ENCODE peak calls at places on chromosome 7, in four cellular contexts. X is endodermal cell, P is heart left ventricle, U is ovary. I is an unnamed sample. For H3K9me3, the result is how much of the 10 kb centered on the place peaks cover.

GRCh38 chr7:43396193-43396747 is 186.6 kb upstream of the STK17A start:
- DNase-seq in X (no peak), P (no peak), U (no peak), I (no peak)

GRCh38 chr7:47338031-47338430 is 243.9 kb downstream of the TNS3 start:
- DNase-seq in P (no peak), U (no peak), X (no peak), I (no peak)

GRCh38 chr7:138338361-138338760 is 121.7 kb upstream of the TRIM24 start:
- DNase-seq in X (no peak), P (peak), U (peak), I (no peak)

GRCh38 chr7:48680996-48681395 is 243.4 kb upstream of the CDC14C start:
- DNase-seq in U (no peak), X (no peak), P (no peak), I (no peak)

GRCh38 chr7:28732037-28732869 is 225.9 kb downstream of the TRIL start:
- DNase-seq in P (no peak), X (no peak), U (no peak), I (peak)

GRCh38 chr7:113875224-113875623 is 43.6 kb downstream of the PPP1R3A start:
- DNase-seq in X (no peak), U (no peak), P (no peak), I (no peak)

GRCh38 chr7:40097728-40098127 is 36.7 kb downstream of the MPLKIP start:
- DNase-seq in U (no peak), P (no peak), X (no peak), I (no peak)

GRCh38 chr7:150941983-150942590 is 36.0 kb downstream of the KCNH2 start:
- DNase-seq in P (peak), X (peak), U (no peak), I (no peak)

GRCh38 chr7:12708314-12708713 is 20.9 kb downstream of the ARL4A start:
- DNase-seq in U (no peak), X (no peak), P (no peak), I (no peak)

GRCh38 chr7:42237162-42237821 is at the start of gene GLI3:
- DNase-seq in X (peak), U (peak), P (peak), I (peak)

GRCh38 chr7:7889791-7890568 is 78.6 kb upstream of the GLCCI1 start:
- DNase-seq in X (peak), P (no peak), U (no peak), I (no peak)

GRCh38 chr7:124084024-124084423 is 51.2 kb upstream of the TMEM229A start:
- DNase-seq in U (no peak), P (no peak), X (no peak), I (no peak)

GRCh38 chr7:4449263-4449662 is 232.8 kb upstream of the FOXK1 start:
- DNase-seq in X (no peak), P (no peak), U (no peak), I (no peak)

GRCh38 chr7:4445777-4446176 is 236.3 kb upstream of the FOXK1 start:
- DNase-seq in U (no peak), P (no peak), X (no peak), I (no peak)

DNA sequence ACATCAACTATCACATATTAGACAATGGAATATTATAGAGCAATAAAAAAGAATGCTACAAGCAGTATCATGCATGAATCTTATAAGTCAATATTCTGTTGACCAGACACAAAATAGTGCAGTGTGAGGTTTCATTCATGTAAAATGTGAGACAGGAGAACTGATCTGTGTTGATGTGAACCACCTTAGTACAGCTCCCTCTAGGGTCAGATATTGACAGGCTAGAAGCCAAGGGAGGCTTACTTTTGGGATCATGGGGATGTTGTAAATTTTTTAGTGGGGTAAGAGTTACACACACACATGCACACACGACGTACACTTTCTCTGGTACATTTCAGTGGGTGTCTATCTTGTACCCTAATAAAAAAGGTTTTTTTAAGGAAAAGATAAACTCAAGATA is 231.6 kb upstream of the FOXK1 start:
- DNase-seq in P (no peak), U (no peak), X (no peak), I (no peak)
- H3K9me3 ChIP-seq in P (under half), U (under half), X (under half), I (under half)

GRCh38 chr7:18978108-18978495 is 139.3 kb downstream of the TWIST1 start:
- DNase-seq in U (no peak), X (no peak), P (no peak), I (no peak)

GRCh38 chr7:18975689-18976280 is 141.7 kb downstream of the TWIST1 start:
- DNase-seq in X (no peak), U (no peak), P (no peak), I (no peak)

GRCh38 chr7:18974803-18975202 is 142.6 kb downstream of the TWIST1 start:
- DNase-seq in X (no peak), U (no peak), P (no peak), I (no peak)

GRCh38 chr7:18975276-18975675 is 142.2 kb downstream of the TWIST1 start:
- DNase-seq in X (no peak), U (no peak), P (no peak), I (no peak)

GRCh38 chr7:18976715-18977466 is 140.5 kb downstream of the TWIST1 start:
- DNase-seq in X (no peak), P (no peak), U (no peak), I (no peak)
- H3K9me3 ChIP-seq in X (under half), P (under half), U (under half), I (under half)

DNA sequence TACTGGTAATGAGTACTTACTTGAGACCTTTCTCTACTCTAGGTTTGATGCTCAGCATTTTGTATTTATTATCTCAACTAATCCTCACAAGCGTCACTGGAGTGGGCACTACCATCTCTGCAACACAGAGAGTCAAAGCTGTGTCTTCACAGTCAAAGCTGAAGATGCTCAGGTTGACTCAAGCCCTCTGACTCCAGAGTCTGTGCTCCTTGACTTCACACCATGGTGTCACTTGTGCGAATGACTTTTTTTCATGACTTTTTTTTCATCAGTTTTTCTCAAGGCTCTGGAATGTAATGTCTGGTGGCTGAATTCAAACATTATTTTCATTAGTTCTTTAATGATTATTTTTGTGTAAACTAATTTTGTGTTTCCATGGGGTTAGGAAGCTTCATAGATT is 30.4 kb upstream of the TARP start:
- DNase-seq in U (no peak), X (no peak), P (no peak), I (no peak)
- H3K9me3 ChIP-seq in U (under half), X (under half), P (under half), I (under half)

GRCh38 chr7:57651006-57651405 is 201.0 kb downstream of the ZNF716 start:
- DNase-seq in X (no peak), P (no peak), U (no peak), I (no peak)

GRCh38 chr7:57653262-57653830 is 203.4 kb downstream of the ZNF716 start:
- DNase-seq in U (no peak), P (no peak), X (no peak), I (no peak)
- H3K9me3 ChIP-seq in U (under half), P (under half), X (under half), I (under half)

DNA sequence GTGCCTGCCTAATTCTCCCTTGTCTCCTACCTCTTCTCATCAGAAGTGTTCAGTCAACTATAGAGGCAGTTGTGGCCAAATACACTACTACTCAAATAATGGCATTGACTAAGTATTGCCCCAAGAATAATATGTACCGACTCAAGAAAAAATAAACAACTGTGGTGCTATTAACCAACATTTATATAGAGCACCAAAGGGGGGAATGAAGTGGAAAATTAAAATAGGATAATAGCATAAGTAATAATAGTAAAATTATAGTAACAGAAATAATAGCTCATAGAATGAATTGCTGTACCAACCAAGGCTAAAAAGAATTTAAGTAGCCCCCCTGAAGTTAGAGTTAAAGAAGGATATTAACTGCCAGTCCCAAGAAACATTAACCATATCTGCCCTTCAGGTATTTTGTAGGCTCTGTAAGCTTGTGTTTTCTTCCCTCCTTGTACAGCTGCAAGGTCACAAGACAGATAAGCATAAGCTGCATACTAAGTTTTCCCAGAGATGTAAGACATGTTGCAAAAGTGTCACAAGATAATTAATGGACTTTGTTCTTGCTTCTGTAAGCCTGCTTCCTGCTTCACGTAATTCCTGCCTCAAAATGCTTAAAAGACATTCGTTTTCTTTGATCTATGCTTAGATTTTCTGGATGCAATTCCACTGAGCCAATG is 10.9 kb upstream of the CYREN start:
- DNase-seq in P (no peak), U (no peak), X (no peak), I (no peak)
- H3K9me3 ChIP-seq in P (under half), U (under half), X (under half), I (under half)

GRCh38 chr7:36181668-36182067 is 28.6 kb downstream of the EEPD1 start:
- DNase-seq in X (no peak), P (no peak), U (no peak), I (no peak)
- H3K9me3 ChIP-seq in X (under half), P (under half), U (under half), I (under half)

GRCh38 chr7:445020-445419 is 74.6 kb downstream of the PDGFA start:
- DNase-seq in U (no peak), X (no peak), P (no peak), I (no peak)

GRCh38 chr7:446289-446935 is 73.2 kb downstream of the PDGFA start:
- DNase-seq in X (no peak), P (no peak), U (no peak), I (no peak)

GRCh38 chr7:447523-447922 is 72.1 kb downstream of the PDGFA start:
- DNase-seq in P (no peak), X (no peak), U (no peak), I (no peak)

GRCh38 chr7:444606-445005 is 75.0 kb downstream of the PDGFA start:
- DNase-seq in U (no peak), X (no peak), P (no peak), I (no peak)

DNA sequence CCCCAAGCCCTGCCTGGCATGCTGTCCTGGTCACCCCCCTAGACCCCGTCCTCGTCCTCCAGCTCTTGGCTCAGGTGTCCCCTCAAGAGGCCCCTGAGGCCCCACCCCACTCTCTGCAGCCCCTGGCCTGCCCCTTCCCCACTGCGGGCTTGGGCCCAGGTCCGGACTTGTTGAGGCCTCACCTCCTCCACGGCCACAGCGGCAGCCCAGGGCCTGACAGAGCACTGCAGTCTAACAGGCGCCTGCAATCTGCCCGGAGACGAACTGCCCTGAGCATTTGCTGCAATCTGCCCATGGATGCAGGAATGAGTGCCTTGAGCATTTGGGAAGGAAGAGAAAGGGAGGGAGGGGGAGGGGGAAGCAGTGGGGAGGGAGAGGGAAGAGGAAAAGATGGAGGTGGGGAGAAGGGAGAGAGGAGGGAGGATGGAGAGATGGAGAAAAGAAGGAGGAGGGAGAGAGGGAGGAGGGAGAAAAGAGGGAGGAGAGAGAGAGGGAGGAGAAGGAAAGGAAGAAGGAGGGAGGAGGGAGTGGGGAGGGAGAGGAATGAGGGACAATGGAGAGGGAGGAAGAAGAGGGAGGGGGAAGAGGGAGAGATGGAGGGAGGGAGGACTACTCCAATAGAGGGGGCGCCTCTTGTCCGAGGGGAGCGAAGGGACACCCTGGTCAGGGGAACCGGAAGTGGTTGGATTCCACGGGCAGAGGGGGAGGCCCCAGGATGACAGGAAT is 73.9 kb downstream of the PDGFA start:
- DNase-seq in P (no peak), X (no peak), U (no peak), I (no peak)
- H3K9me3 ChIP-seq in P (under half), X (under half), U (under half), I (under half)